ENCODE peak calls at places on chromosomes 16 and 17, in five cellular contexts. F, J, M, X and O are unnamed samples.

GRCh38 chr17:79023886-79024771 is at the start of gene C1QTNF1:
- DNase-seq in F (no peak), X (no peak), M (peak), J (peak), O (no peak)

GRCh38 chr16:3979518-3979917 is 99.0 kb upstream of the CREBBP start:
- DNase-seq in F (no peak), X (no peak), J (no peak), M (no peak), O (no peak)

GRCh38 chr17:1298616-1299015 is 19.2 kb downstream of the TRARG1 start:
- DNase-seq in F (no peak), J (no peak), M (peak), X (no peak), O (no peak)

GRCh38 chr17:61487668-61488595 is 35.7 kb downstream of the TBX4 start:
- DNase-seq in M (no peak), F (no peak), X (no peak), J (no peak), O (no peak)

GRCh38 chr17:33992113-33992512 is 263.0 kb upstream of the CCL2 start:
- DNase-seq in M (no peak), F (no peak), J (no peak), X (no peak), O (no peak)

GRCh38 chr17:45785373-45786193 is 1.5 kb downstream of the CRHR1 start:
- DNase-seq in M (no peak), F (no peak), X (no peak), J (no peak), O (no peak)

GRCh38 chr17:72117470-72117747 is 3.4 kb upstream of the SOX9 start:
- DNase-seq in J (no peak), F (no peak), X (no peak), M (no peak), O (no peak)

GRCh38 chr17:21029032-21029431 is 13.8 kb downstream of the USP22 start:
- DNase-seq in M (no peak), X (peak), J (no peak), F (no peak), O (no peak)

GRCh38 chr17:64218066-64218465 is 45.0 kb downstream of the TEX2 start:
- DNase-seq in X (no peak), M (no peak), J (no peak), F (no peak), O (no peak)

GRCh38 chr17:55726440-55726839 is 3.8 kb upstream of the TMEM100 start:
- DNase-seq in F (no peak), M (no peak), X (no peak), J (no peak), O (no peak)

GRCh38 chr16:65071371-65072311 is 50.2 kb downstream of the CDH11 start:
- DNase-seq in M (no peak), X (peak), J (no peak), F (no peak), O (no peak)

GRCh38 chr16:2048116-2048543 is 345 bp downstream of the TSC2 start:
- DNase-seq in F (no peak), J (no peak), M (no peak), X (no peak), O (no peak)

GRCh38 chr17:336110-337021 is 16.2 kb downstream of the RPH3AL start:
- DNase-seq in F (no peak), X (no peak), M (peak), J (no peak), O (no peak)

GRCh38 chr16:1997591-1998359 is 8.0 kb downstream of the SYNGR3 start:
- DNase-seq in M (no peak), J (no peak), X (no peak), F (no peak), O (no peak)

GRCh38 chr17:82338858-82339633 is 5.5 kb upstream of the SECTM1 start:
- DNase-seq in F (no peak), X (peak), J (no peak), M (no peak), O (no peak)